ENCODE peak calls at places on chromosomes 3 and 15, in ten cellular contexts. I is activated T-helper 1 cell treated with anti-CD3 and anti-CD28 coated beads, Interleukin-2, amount 50 U/mL, for 16 hours; L is GDM1; W is AG09309; S is NCI-H460; F is GM13976; R is GM04504; G is amygdala; N is neural crest cell; E is Calu3. M is an unnamed sample.
A peak's percentile ranks its signal among the peaks of the same experiment; 100 is the strongest.

GRCh38 chr15:96351801-96352593 is 21.5 kb downstream of the NR2F2 start:
- DNase-seq in S (no peak), W (no peak), R (no peak), L (no peak), G (no peak), I (no peak), F (no peak), E (peak; percentile 72), N (no peak), M (peak; percentile 60)

GRCh38 chr3:120567370-120568197 is 28.6 kb upstream of the NDUFB4 start:
- DNase-seq in F (no peak), G (peak; percentile 5), R (no peak), E (peak; percentile 19), I (no peak), S (peak; percentile 28), N (no peak), W (no peak), L (no peak), M (peak; percentile 59)

GRCh38 chr3:190505381-190506003 is 8.4 kb upstream of the IL1RAP start:
- DNase-seq in G (no peak), F (no peak), E (no peak), L (no peak), S (no peak), W (no peak), R (no peak), I (no peak), N (no peak), M (no peak)

GRCh38 chr15:54387808-54388207 is 409.6 kb downstream of the UNC13C start:
- DNase-seq in I (no peak), E (no peak), S (no peak), W (no peak), G (no peak), N (no peak), L (no peak), F (no peak), R (no peak), M (no peak)

GRCh38 chr15:93071469-93071891 is 17.5 kb downstream of the RGMA start:
- DNase-seq in L (no peak), N (no peak), G (no peak), E (no peak), I (no peak), F (no peak), S (no peak), R (no peak), W (no peak), M (peak; percentile 62)

GRCh38 chr15:81372571-81372970 is 1.4 kb downstream of the TMC3 start:
- DNase-seq in W (no peak), G (no peak), R (no peak), I (no peak), E (no peak), N (no peak), F (no peak), L (no peak), S (no peak), M (no peak)

GRCh38 chr15:47717036-47717611 is at the start of gene SEMA6D:
- DNase-seq in F (peak; percentile 57), W (peak; percentile 25), E (peak; percentile 21), R (peak; percentile 65), I (no peak), G (peak; percentile 71), S (peak; percentile 27), L (no peak), N (peak; percentile 73), M (peak; percentile 71)

GRCh38 chr15:84828433-84828908 is 11.3 kb downstream of the ALPK3 start:
- DNase-seq in S (no peak), F (no peak), R (no peak), N (no peak), L (no peak), I (no peak), G (no peak), W (no peak), E (no peak), M (peak; percentile 35)

GRCh38 chr15:80991446-80991845 is 1.8 kb upstream of the MESD start:
- DNase-seq in N (no peak), G (peak; percentile 64), W (no peak), F (no peak), L (no peak), I (no peak), S (no peak), E (peak; percentile 13), R (peak; percentile 45), M (peak; percentile 85)

GRCh38 chr3:109647985-109648384 is 310.6 kb upstream of the DPPA4 start:
- DNase-seq in I (no peak), N (no peak), E (no peak), L (no peak), R (no peak), G (no peak), S (no peak), F (no peak), W (no peak), M (no peak)

GRCh38 chr15:74369756-74370155 is 2.3 kb upstream of the CYP11A1 start:
- DNase-seq in F (no peak), L (no peak), G (no peak), E (no peak), S (no peak), I (no peak), N (no peak), W (no peak), R (no peak), M (no peak)

GRCh38 chr3:123258811-123259420 is 57.2 kb downstream of the SEC22A start:
- DNase-seq in I (no peak), S (peak; percentile 16), L (no peak), F (peak; percentile 42), N (no peak), E (no peak), W (peak; percentile 25), G (no peak), R (peak; percentile 35), M (peak; percentile 77)

GRCh38 chr3:184336484-184337230 is 743 bp upstream of the FAM131A start:
- DNase-seq in F (peak; percentile 60), G (peak; percentile 54), W (no peak), I (no peak), S (no peak), N (no peak), L (no peak), R (no peak), E (no peak), M (peak; percentile 72)

GRCh38 chr3:153127788-153128187 is 34.2 kb upstream of the RAP2B start:
- DNase-seq in S (no peak), G (no peak), F (no peak), L (no peak), W (no peak), E (no peak), R (no peak), N (no peak), I (no peak), M (no peak)

GRCh38 chr15:51382787-51383186 is 41.3 kb downstream of the GLDN start:
- DNase-seq in R (no peak), I (no peak), E (peak; percentile 62), G (no peak), S (peak; percentile 17), W (no peak), N (peak; percentile 38), F (peak; percentile 58), L (no peak), M (peak; percentile 70)

GRCh38 chr15:45372032-45372995 is 6.0 kb downstream of the GATM start:
- DNase-seq in N (no peak), R (no peak), G (peak; percentile 77), F (no peak), E (peak; percentile 11), W (no peak), S (no peak), I (no peak), L (no peak), M (no peak)

GRCh38 chr15:48645558-48646330 is at the start of gene FBN1:
- DNase-seq in G (peak; percentile 77), W (peak; percentile 72), I (no peak), L (no peak), E (peak; percentile 36), F (peak; percentile 83), R (peak; percentile 90), S (peak; percentile 4), N (peak; percentile 68), M (peak; percentile 96)